ENCODE peak calls at places on chromosome 20, in eight cellular contexts. G, U, A, H, L, I, F and D are unnamed samples.

GRCh38 chr20:1112908-1113307 is 5.5 kb upstream of the PSMF1 start:
- DNase-seq in F (no peak), U (no peak), G (no peak), A (no peak), I (no peak), L (no peak), H (no peak), D (no peak)

GRCh38 chr20:48957521-48957920 is 36.0 kb downstream of the ARFGEF2 start:
- DNase-seq in H (no peak), U (no peak), A (no peak), G (no peak), I (no peak), L (no peak), F (no peak), D (no peak)

GRCh38 chr20:38180781-38181180 is 15.7 kb upstream of the TGM2 start:
- DNase-seq in L (no peak), U (no peak), G (no peak), H (no peak), F (no peak), I (no peak), A (no peak), D (no peak)

GRCh38 chr20:7714549-7714948 is 225.7 kb downstream of the HAO1 start:
- DNase-seq in G (no peak), H (no peak), F (no peak), A (no peak), L (no peak), U (no peak), I (no peak), D (no peak)

GRCh38 chr20:6026051-6026450 is 27.8 kb downstream of the LRRN4 start:
- DNase-seq in G (no peak), F (no peak), L (peak), U (no peak), A (no peak), H (no peak), I (no peak), D (no peak)

GRCh38 chr20:46838002-46838401 is 56.6 kb upstream of the EYA2 start:
- DNase-seq in H (no peak), L (no peak), I (peak), A (no peak), U (no peak), G (no peak), F (no peak), D (no peak)

GRCh38 chr20:32976746-32977145 is 27.5 kb downstream of the SUN5 start:
- DNase-seq in L (no peak), A (no peak), I (no peak), F (no peak), G (no peak), H (no peak), U (no peak), D (no peak)

GRCh38 chr20:45407067-45407745 is 883 bp upstream of the DBNDD2 start:
- DNase-seq in L (no peak), I (peak), G (peak), H (no peak), A (peak), F (no peak), U (no peak), D (no peak)

GRCh38 chr20:3430376-3431069 is 23.1 kb upstream of the DNAAF9 start:
- DNase-seq in H (no peak), F (no peak), A (no peak), I (no peak), U (no peak), G (no peak), L (no peak), D (no peak)

GRCh38 chr20:36466089-36466488 is 75.2 kb upstream of the MYL9 start:
- DNase-seq in A (no peak), F (no peak), L (no peak), H (no peak), I (no peak), U (no peak), G (no peak), D (no peak)

GRCh38 chr20:46963758-46964181 is 69.1 kb downstream of the EYA2 start:
- DNase-seq in U (no peak), A (no peak), F (no peak), I (no peak), G (no peak), L (no peak), H (no peak), D (no peak)

GRCh38 chr20:1566701-1567100 is 9.2 kb upstream of the SIRPD start:
- DNase-seq in A (no peak), F (no peak), I (no peak), H (no peak), L (no peak), G (no peak), U (no peak), D (no peak)

GRCh38 chr20:16975682-16976081 is 227.5 kb downstream of the OTOR start:
- DNase-seq in U (no peak), A (no peak), G (no peak), H (peak), F (no peak), I (no peak), L (no peak), D (no peak)

GRCh38 chr20:22456109-22456508 is 128.3 kb downstream of the FOXA2 start:
- DNase-seq in F (no peak), G (no peak), L (no peak), H (no peak), A (no peak), U (no peak), I (peak), D (no peak)

GRCh38 chr20:46169245-46170171 is 51.4 kb downstream of the CD40 start:
- DNase-seq in H (no peak), I (no peak), U (no peak), G (no peak), A (no peak), F (no peak), L (no peak), D (no peak)

GRCh38 chr20:62662422-62662821 is 20.1 kb downstream of the SLCO4A1 start:
- DNase-seq in G (no peak), L (no peak), F (no peak), A (no peak), I (no peak), H (no peak), U (peak), D (no peak)

GRCh38 chr20:3000852-3001523 is 42.4 kb upstream of the GNRH2 start:
- DNase-seq in U (peak), F (no peak), G (peak), H (no peak), L (no peak), I (no peak), A (no peak), D (no peak)

GRCh38 chr20:16363832-16364687 is 209.2 kb downstream of the KIF16B start:
- DNase-seq in I (no peak), L (no peak), H (no peak), U (peak), G (no peak), F (no peak), A (no peak), D (no peak)

GRCh38 chr20:50270569-50270968 is 79.9 kb downstream of the CEBPB start:
- DNase-seq in A (no peak), F (no peak), H (peak), G (no peak), I (no peak), U (no peak), L (no peak), D (no peak)

GRCh38 chr20:63177785-63178444 is 38.0 kb downstream of the YTHDF1 start:
- DNase-seq in H (no peak), A (no peak), F (no peak), U (no peak), G (no peak), I (no peak), L (no peak), D (no peak)

GRCh38 chr20:18187020-18187419 is 49.4 kb downstream of the KAT14 start:
- DNase-seq in G (no peak), A (no peak), U (no peak), L (no peak), I (no peak), H (no peak), F (no peak), D (no peak)

GRCh38 chr20:2468581-2469407 is 1.8 kb downstream of the SNRPB start:
- DNase-seq in L (no peak), I (no peak), A (no peak), G (no peak), H (no peak), U (no peak), F (no peak), D (no peak)